ENCODE peak calls at places on chromosomes 2 and 18, in nine cellular contexts. E is endothelial cell of umbilical vein; C is psoas muscle; W is PC-9; H is transverse colon; K is heart left ventricle; I is pancreas; D is CD8-positive, alpha-beta memory T cell; J is brain microvascular endothelial cell. S is an unnamed sample.

GRCh38 chr2:47160207-47160606 is 5.1 kb upstream of the STPG4 start:
- DNase-seq in I (no peak), E (no peak), C (no peak), K (no peak), J (no peak), W (no peak), H (no peak), D (no peak), S (no peak)

GRCh38 chr2:168294409-168294808 is 47.0 kb upstream of the STK39 start:
- DNase-seq in D (no peak), E (no peak), J (no peak), W (no peak), K (no peak), H (no peak), C (no peak), I (no peak), S (no peak)

GRCh38 chr2:192940767-192941166 is 746.0 kb upstream of the TMEFF2 start:
- DNase-seq in H (no peak), I (no peak), W (no peak), E (no peak), C (no peak), J (no peak), K (no peak), D (no peak), S (no peak)

GRCh38 chr2:42810971-42811865 is 18.8 kb upstream of the HAAO start:
- DNase-seq in W (peak; percentile 55), J (peak; percentile 15), I (peak; percentile 53), K (peak; percentile 66), C (peak; percentile 55), H (peak; percentile 45), D (peak; percentile 67), E (peak; percentile 66), S (peak; percentile 33)

GRCh38 chr18:44214396-44214795 is 466.3 kb upstream of the SETBP1 start:
- DNase-seq in I (no peak), H (no peak), W (no peak), E (no peak), C (no peak), D (no peak), K (no peak), J (no peak), S (no peak)

GRCh38 chr2:112685167-112685884 is 35.5 kb upstream of the NT5DC4 start:
- DNase-seq in W (no peak), K (no peak), D (no peak), E (no peak), I (no peak), H (no peak), C (no peak), J (no peak), S (no peak)

GRCh38 chr2:74845991-74846390 is 12.1 kb downstream of the HK2 start:
- DNase-seq in K (no peak), E (no peak), I (no peak), C (no peak), W (no peak), J (no peak), H (no peak), D (no peak), S (no peak)

GRCh38 chr18:33616556-33616955 is 38.5 kb downstream of the ASXL3 start:
- DNase-seq in I (no peak), D (no peak), W (no peak), C (no peak), H (no peak), J (no peak), E (no peak), K (no peak), S (no peak)

GRCh38 chr2:17710547-17711248 is 42.9 kb downstream of the SMC6 start:
- DNase-seq in E (no peak), K (no peak), H (no peak), C (no peak), D (no peak), I (no peak), W (no peak), J (no peak), S (no peak)

GRCh38 chr18:58755304-58756010 is 84.2 kb downstream of the MALT1 start:
- DNase-seq in I (no peak), H (peak; percentile 30), W (no peak), E (no peak), C (no peak), J (no peak), D (no peak), K (no peak), S (no peak)
- H3K27ac ChIP-seq in I (no peak overlapping the region), H (no peak overlapping the region), W (no peak overlapping the region), E (no peak overlapping the region), C (peak overlapping the region; percentile 71), J (no peak overlapping the region), D (no peak overlapping the region), K (peak overlapping the region; percentile 52), S (no peak overlapping the region)

DNA sequence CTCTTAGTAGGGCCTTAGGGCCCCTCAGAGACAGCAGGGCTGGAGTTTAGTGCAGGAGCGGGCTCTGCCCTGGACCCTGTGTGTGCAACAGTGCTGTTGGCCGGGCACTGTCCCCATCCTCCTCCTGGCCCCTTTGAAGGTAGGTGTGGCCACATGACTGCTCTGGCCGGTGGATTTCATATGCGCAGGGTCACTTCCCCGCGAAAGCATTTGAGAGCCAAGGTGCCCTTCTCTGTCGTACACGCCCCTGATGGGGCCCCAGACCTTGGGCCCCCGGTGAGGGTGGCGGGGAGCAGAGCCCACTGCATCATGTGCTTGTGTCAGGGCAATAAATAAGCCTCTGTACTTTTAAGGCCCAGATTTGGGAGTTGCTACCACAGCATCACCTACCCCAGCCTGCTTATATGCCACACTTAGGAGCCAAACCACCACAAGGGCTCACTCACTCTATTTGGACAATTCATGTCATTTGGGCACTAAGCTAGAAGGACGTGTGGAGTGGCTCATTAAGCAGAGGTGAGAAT is 15.5 kb downstream of the TMEM177 start:
- DNase-seq in D (no peak), I (no peak), J (no peak), E (no peak), C (no peak), K (no peak), W (no peak), H (no peak), S (no peak)
- H3K4me3 ChIP-seq in D (peak overlapping the region; percentile 62), I (no peak overlapping the region), J (no peak overlapping the region), E (no peak overlapping the region), C (no peak overlapping the region), K (no peak overlapping the region), W (no peak overlapping the region), H (no peak overlapping the region), S (no peak overlapping the region)

DNA sequence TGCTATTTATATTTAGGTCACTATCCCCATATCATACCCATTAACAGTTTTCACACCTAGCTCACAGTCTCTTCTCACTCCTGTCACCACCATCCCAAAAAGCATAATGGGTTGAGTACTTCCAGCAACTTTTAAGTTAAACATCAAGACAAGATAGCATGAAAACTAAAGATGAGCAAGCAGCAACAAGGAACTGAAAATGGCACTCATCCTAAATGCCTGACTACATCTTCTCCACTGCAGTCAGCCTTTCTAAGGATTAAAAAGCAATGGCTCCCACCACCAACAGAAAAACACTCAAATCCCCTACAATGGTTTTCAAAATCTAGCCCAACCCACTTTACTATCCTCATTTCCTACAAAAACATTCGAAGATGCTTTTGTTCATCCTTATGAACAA is 38.2 kb downstream of the CUL3 start:
- DNase-seq in E (no peak), W (no peak), K (no peak), H (no peak), C (no peak), I (no peak), D (no peak), J (no peak), S (no peak)
- H3K27ac ChIP-seq in E (no peak overlapping the region), W (no peak overlapping the region), K (no peak overlapping the region), H (no peak overlapping the region), C (no peak overlapping the region), I (no peak overlapping the region), D (no peak overlapping the region), J (no peak overlapping the region), S (no peak overlapping the region)

GRCh38 chr18:9719421-9719981 is 11.4 kb downstream of the RAB31 start:
- DNase-seq in C (no peak), W (peak; percentile 78), D (no peak), E (peak; percentile 85), I (no peak), K (no peak), H (no peak), J (peak; percentile 71), S (no peak)
- H3K4me3 ChIP-seq in C (no peak overlapping the region), W (peak overlapping the region; percentile 24), D (no peak overlapping the region), E (no peak overlapping the region), I (no peak overlapping the region), K (no peak overlapping the region), H (no peak overlapping the region), J (peak overlapping the region; percentile 12), S (no peak overlapping the region)

DNA sequence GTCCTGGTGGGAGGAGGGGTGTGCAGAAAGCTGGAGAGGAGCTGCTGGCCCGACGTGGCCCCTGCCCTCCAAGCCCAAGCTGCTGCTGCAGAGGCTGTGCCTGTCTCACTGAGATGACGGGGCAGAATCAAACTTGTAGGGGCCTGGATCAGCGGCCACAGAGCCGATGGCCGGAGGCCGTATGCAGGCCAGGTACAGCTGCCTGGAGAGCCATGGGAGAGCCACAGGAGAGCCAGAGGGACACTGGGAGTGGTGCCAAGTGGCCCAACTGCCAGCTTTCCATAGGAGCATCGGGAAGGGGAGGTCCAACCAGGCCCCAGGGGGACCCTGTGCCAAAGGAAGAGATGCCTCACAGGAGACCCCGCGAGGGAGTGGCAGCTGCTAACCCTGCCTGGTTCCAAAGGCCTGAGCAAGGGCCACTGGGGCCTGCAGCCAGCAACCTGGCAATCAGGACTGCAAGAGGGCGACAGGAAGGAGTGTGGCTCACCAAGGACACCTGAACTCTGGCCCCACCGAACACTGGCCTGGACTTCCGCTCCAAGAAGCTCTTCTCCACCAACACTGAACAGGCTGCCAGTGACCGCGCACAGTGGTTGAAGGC is 70.7 kb downstream of the HDAC4 start:
- DNase-seq in J (no peak), H (no peak), K (no peak), W (no peak), C (peak; percentile 58), I (peak; percentile 63), D (no peak), E (no peak), S (no peak)
- H3K27ac ChIP-seq in J (no peak overlapping the region), H (peak overlapping the region; percentile 89), K (peak overlapping the region; percentile 84), W (no peak overlapping the region), C (peak overlapping the region; percentile 96), I (no peak overlapping the region), D (no peak overlapping the region), E (no peak overlapping the region), S (no peak overlapping the region)

DNA sequence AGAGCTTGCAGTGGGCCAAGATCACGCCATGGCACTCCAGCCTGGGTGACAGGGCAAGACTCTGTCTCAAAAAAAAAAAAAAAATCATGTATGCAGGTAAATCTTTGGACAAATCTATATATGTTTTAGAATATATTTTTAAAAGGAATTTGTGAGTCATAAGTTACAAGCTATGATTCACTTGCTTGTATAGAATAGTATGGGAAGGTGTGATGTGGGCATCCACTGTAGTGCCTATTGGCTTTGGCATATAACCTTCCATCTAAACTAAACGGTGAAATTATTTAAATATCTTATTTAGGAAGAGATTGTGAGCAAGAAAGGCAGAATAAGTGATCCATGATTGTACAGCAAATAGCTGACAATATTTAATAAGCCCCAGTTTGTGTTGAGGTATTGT is 261.1 kb downstream of the GALNT13 start:
- DNase-seq in K (no peak), E (no peak), W (no peak), C (no peak), H (no peak), I (no peak), D (no peak), J (no peak), S (no peak)
- H3K4me3 ChIP-seq in K (no peak overlapping the region), E (no peak overlapping the region), W (no peak overlapping the region), C (no peak overlapping the region), H (no peak overlapping the region), I (no peak overlapping the region), D (no peak overlapping the region), J (no peak overlapping the region), S (no peak overlapping the region)

S was measured in CD8-positive, alpha-beta T cell.